ENCODE peak calls at places on chromosomes 1 and 21, in seven cellular contexts. One of them, this sample, is unnamed.

GRCh38 chr1:225451340-225451739 is 23.5 kb upstream of the LBR start:
- DNase-seq in right lobe of liver: no peak
- DNase-seq in GM12891: no peak
- DNase-seq in heart left ventricle: no peak
- DNase-seq in spleen: no peak
- DNase-seq in adrenal gland: no peak
- DNase-seq in GM12892: no peak
- DNase-seq in this sample: peak

GRCh38 chr1:116919802-116920201 is 10.1 kb downstream of the PTGFRN start:
- DNase-seq in right lobe of liver: no peak
- DNase-seq in GM12891: no peak
- DNase-seq in heart left ventricle: peak
- DNase-seq in spleen: no peak
- DNase-seq in adrenal gland: peak
- DNase-seq in GM12892: no peak
- DNase-seq in this sample: no peak

GRCh38 chr1:90836345-90836679 is 119.2 kb upstream of the BARHL2 start:
- DNase-seq in right lobe of liver: no peak
- DNase-seq in GM12891: no peak
- DNase-seq in heart left ventricle: no peak
- DNase-seq in spleen: no peak
- DNase-seq in adrenal gland: no peak
- DNase-seq in GM12892: no peak
- DNase-seq in this sample: no peak

GRCh38 chr1:64598100-64598571 is 128.2 kb downstream of the CACHD1 start:
- DNase-seq in right lobe of liver: no peak
- DNase-seq in GM12891: no peak
- DNase-seq in heart left ventricle: no peak
- DNase-seq in spleen: no peak
- DNase-seq in adrenal gland: no peak
- DNase-seq in GM12892: no peak
- DNase-seq in this sample: no peak

GRCh38 chr1:53792751-53793150 is 45.3 kb downstream of the NDC1 start:
- DNase-seq in right lobe of liver: no peak
- DNase-seq in GM12891: no peak
- DNase-seq in heart left ventricle: no peak
- DNase-seq in spleen: no peak
- DNase-seq in adrenal gland: no peak
- DNase-seq in GM12892: no peak
- DNase-seq in this sample: no peak

GRCh38 chr1:228830954-228831481 is 95.7 kb downstream of the RHOU start:
- DNase-seq in right lobe of liver: no peak
- DNase-seq in GM12891: no peak
- DNase-seq in heart left ventricle: no peak
- DNase-seq in spleen: no peak
- DNase-seq in adrenal gland: no peak
- DNase-seq in GM12892: peak
- DNase-seq in this sample: no peak

GRCh38 chr21:21007606-21008005 is 9.4 kb downstream of the NCAM2 start:
- DNase-seq in right lobe of liver: no peak
- DNase-seq in GM12891: no peak
- DNase-seq in heart left ventricle: no peak
- DNase-seq in spleen: no peak
- DNase-seq in adrenal gland: peak
- DNase-seq in GM12892: no peak
- DNase-seq in this sample: no peak

GRCh38 chr1:207805841-207806421 is 54.1 kb downstream of the CD46 start:
- DNase-seq in right lobe of liver: no peak
- DNase-seq in GM12891: no peak
- DNase-seq in heart left ventricle: peak
- DNase-seq in spleen: no peak
- DNase-seq in adrenal gland: peak
- DNase-seq in GM12892: no peak
- DNase-seq in this sample: peak

GRCh38 chr1:156582388-156583022 is 3.0 kb downstream of the TTC24 start:
- DNase-seq in right lobe of liver: no peak
- DNase-seq in GM12891: peak
- DNase-seq in heart left ventricle: no peak
- DNase-seq in spleen: no peak
- DNase-seq in adrenal gland: no peak
- DNase-seq in GM12892: no peak
- DNase-seq in this sample: no peak

GRCh38 chr1:85650645-85651044 is 57.6 kb downstream of the ZNHIT6 start:
- DNase-seq in right lobe of liver: no peak
- DNase-seq in GM12891: no peak
- DNase-seq in heart left ventricle: no peak
- DNase-seq in spleen: no peak
- DNase-seq in adrenal gland: no peak
- DNase-seq in GM12892: no peak
- DNase-seq in this sample: no peak

GRCh38 chr1:58841455-58841854 is 57.6 kb upstream of the JUN start:
- DNase-seq in right lobe of liver: no peak
- DNase-seq in GM12891: no peak
- DNase-seq in heart left ventricle: no peak
- DNase-seq in spleen: no peak
- DNase-seq in adrenal gland: no peak
- DNase-seq in GM12892: no peak
- DNase-seq in this sample: no peak

GRCh38 chr1:94772230-94772641 is 47.9 kb upstream of the SLC44A3 start:
- DNase-seq in right lobe of liver: no peak
- DNase-seq in GM12891: no peak
- DNase-seq in heart left ventricle: no peak
- DNase-seq in spleen: no peak
- DNase-seq in adrenal gland: no peak
- DNase-seq in GM12892: no peak
- DNase-seq in this sample: no peak

GRCh38 chr1:100921110-100921706 is 25.3 kb downstream of the SLC30A7 start:
- DNase-seq in right lobe of liver: no peak
- DNase-seq in GM12891: peak
- DNase-seq in heart left ventricle: no peak
- DNase-seq in spleen: no peak
- DNase-seq in adrenal gland: no peak
- DNase-seq in GM12892: no peak
- DNase-seq in this sample: peak

GRCh38 chr1:23915470-23915869 is 2.3 kb upstream of the CNR2 start:
- DNase-seq in right lobe of liver: peak
- DNase-seq in GM12891: no peak
- DNase-seq in heart left ventricle: no peak
- DNase-seq in spleen: no peak
- DNase-seq in adrenal gland: no peak
- DNase-seq in GM12892: no peak
- DNase-seq in this sample: no peak

DNA sequence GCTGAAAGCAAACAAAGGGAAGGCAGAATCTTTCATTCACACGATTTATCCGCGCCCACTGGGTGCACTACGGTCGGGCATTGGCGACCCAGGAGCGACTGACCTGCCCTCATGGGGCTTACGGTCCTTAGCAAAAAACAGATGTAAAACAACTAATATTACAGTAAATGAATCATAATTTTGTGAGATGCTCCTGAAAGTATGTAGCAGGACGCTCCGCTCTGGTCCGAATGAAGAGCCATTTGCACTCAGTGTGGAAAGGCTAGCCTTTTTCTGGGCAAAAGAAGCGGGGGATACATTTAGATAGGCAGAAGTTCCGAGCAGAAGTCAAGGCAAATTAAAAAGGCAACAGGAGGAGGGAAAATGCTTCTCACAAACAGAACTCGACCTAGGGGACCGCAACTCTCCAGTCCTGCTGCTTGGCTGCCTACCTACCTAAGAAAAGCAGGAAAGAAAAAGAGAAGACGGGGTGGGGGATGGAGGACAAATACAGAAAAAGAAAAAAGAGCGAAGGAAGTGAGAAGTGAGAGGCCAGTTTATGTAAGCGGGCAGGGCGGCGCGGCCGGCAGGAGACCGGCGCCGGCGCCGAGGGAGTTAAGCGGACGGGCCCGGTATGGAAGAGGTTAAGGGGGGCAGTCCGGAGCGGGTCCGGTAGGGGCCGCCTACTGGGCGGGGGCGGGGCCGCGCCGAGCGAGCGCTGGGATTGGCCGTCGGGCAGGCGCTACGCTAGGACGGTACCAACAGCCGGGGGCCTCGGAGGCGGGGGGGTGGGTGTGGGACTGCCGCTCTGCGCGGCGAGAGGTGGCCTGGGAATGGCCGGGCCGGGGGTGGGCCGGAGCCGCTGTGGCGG is at the start of gene FAM20B:
- DNase-seq in right lobe of liver: peak
- DNase-seq in GM12891: peak
- DNase-seq in heart left ventricle: peak
- DNase-seq in spleen: peak
- DNase-seq in adrenal gland: peak
- DNase-seq in GM12892: peak
- DNase-seq in this sample: peak
- TF ChIP-seq POLR2A in right lobe of liver: no peak
- TF ChIP-seq POLR2A in GM12891: no peak
- TF ChIP-seq POLR2A in heart left ventricle: no peak
- TF ChIP-seq POLR2A in spleen: no peak
- TF ChIP-seq POLR2A in adrenal gland: no peak
- TF ChIP-seq POLR2A in GM12892: no peak
- TF ChIP-seq POLR2A in this sample: no peak

GRCh38 chr1:166036092-166036491 is 130.7 kb downstream of the FAM78B start:
- DNase-seq in right lobe of liver: no peak
- DNase-seq in GM12891: no peak
- DNase-seq in heart left ventricle: no peak
- DNase-seq in spleen: no peak
- DNase-seq in adrenal gland: no peak
- DNase-seq in GM12892: no peak
- DNase-seq in this sample: no peak

GRCh38 chr1:166039805-166040204 is 127.0 kb downstream of the FAM78B start:
- DNase-seq in right lobe of liver: no peak
- DNase-seq in GM12891: no peak
- DNase-seq in heart left ventricle: no peak
- DNase-seq in spleen: no peak
- DNase-seq in adrenal gland: no peak
- DNase-seq in GM12892: no peak
- DNase-seq in this sample: no peak

GRCh38 chr1:166040635-166041034 is 126.2 kb downstream of the FAM78B start:
- DNase-seq in right lobe of liver: no peak
- DNase-seq in GM12891: no peak
- DNase-seq in heart left ventricle: no peak
- DNase-seq in spleen: no peak
- DNase-seq in adrenal gland: no peak
- DNase-seq in GM12892: no peak
- DNase-seq in this sample: no peak

GRCh38 chr1:166040223-166040622 is 126.6 kb downstream of the FAM78B start:
- DNase-seq in right lobe of liver: no peak
- DNase-seq in GM12891: no peak
- DNase-seq in heart left ventricle: no peak
- DNase-seq in spleen: no peak
- DNase-seq in adrenal gland: no peak
- DNase-seq in GM12892: no peak
- DNase-seq in this sample: no peak
- TF ChIP-seq POLR2A in right lobe of liver: no peak
- TF ChIP-seq POLR2A in GM12891: no peak
- TF ChIP-seq POLR2A in heart left ventricle: no peak
- TF ChIP-seq POLR2A in spleen: no peak
- TF ChIP-seq POLR2A in adrenal gland: no peak
- TF ChIP-seq POLR2A in GM12892: no peak
- TF ChIP-seq POLR2A in this sample: no peak

GRCh38 chr1:87052986-87053385 is 138.6 kb downstream of the HS2ST1 start:
- DNase-seq in right lobe of liver: no peak
- DNase-seq in GM12891: no peak
- DNase-seq in heart left ventricle: no peak
- DNase-seq in spleen: no peak
- DNase-seq in adrenal gland: no peak
- DNase-seq in GM12892: no peak
- DNase-seq in this sample: no peak
- TF ChIP-seq POLR2A in right lobe of liver: no peak
- TF ChIP-seq POLR2A in GM12891: no peak
- TF ChIP-seq POLR2A in heart left ventricle: no peak
- TF ChIP-seq POLR2A in spleen: no peak
- TF ChIP-seq POLR2A in adrenal gland: no peak
- TF ChIP-seq POLR2A in GM12892: no peak
- TF ChIP-seq POLR2A in this sample: no peak

GRCh38 chr1:174875306-174875705 is 124.4 kb upstream of the CACYBP start:
- DNase-seq in right lobe of liver: peak
- DNase-seq in GM12891: no peak
- DNase-seq in heart left ventricle: no peak
- DNase-seq in spleen: no peak
- DNase-seq in adrenal gland: peak
- DNase-seq in GM12892: no peak
- DNase-seq in this sample: no peak

GRCh38 chr1:174874337-174875053 is 125.3 kb upstream of the CACYBP start:
- DNase-seq in right lobe of liver: no peak
- DNase-seq in GM12891: no peak
- DNase-seq in heart left ventricle: no peak
- DNase-seq in spleen: no peak
- DNase-seq in adrenal gland: peak
- DNase-seq in GM12892: peak
- DNase-seq in this sample: no peak

GRCh38 chr1:174880171-174880570 is 119.6 kb upstream of the CACYBP start:
- DNase-seq in right lobe of liver: no peak
- DNase-seq in GM12891: no peak
- DNase-seq in heart left ventricle: no peak
- DNase-seq in spleen: no peak
- DNase-seq in adrenal gland: no peak
- DNase-seq in GM12892: no peak
- DNase-seq in this sample: no peak

GRCh38 chr1:174872615-174873058 is 127.1 kb upstream of the CACYBP start:
- DNase-seq in right lobe of liver: no peak
- DNase-seq in GM12891: no peak
- DNase-seq in heart left ventricle: no peak
- DNase-seq in spleen: no peak
- DNase-seq in adrenal gland: no peak
- DNase-seq in GM12892: no peak
- DNase-seq in this sample: no peak

DNA sequence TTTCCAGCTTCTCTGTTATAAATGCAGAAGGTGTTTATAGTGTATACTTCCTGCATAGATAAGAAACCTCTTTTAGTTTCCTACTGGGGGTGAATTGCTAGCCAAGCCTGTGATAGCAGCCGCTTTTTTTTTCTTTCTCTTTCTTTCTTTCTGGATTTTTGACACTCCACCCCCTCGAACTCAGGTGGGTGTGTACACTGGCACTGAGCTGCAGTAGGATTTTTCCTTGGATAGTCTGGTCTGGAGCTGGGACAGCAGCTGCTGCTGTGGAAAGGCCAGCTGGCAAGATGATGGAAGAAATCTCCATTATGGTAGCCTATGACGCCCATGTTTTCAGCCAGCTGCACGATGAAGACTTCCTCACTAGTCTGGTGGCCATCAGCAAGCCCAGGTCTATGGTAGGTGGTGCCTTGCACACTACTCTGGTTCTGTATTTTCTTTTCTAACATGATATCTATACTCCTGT is 122.5 kb upstream of the CACYBP start:
- DNase-seq in right lobe of liver: no peak
- DNase-seq in GM12891: no peak
- DNase-seq in heart left ventricle: no peak
- DNase-seq in spleen: no peak
- DNase-seq in adrenal gland: no peak
- DNase-seq in GM12892: no peak
- DNase-seq in this sample: no peak
- TF ChIP-seq POLR2A in right lobe of liver: no peak
- TF ChIP-seq POLR2A in GM12891: no peak
- TF ChIP-seq POLR2A in heart left ventricle: no peak
- TF ChIP-seq POLR2A in spleen: no peak
- TF ChIP-seq POLR2A in adrenal gland: no peak
- TF ChIP-seq POLR2A in GM12892: no peak
- TF ChIP-seq POLR2A in this sample: no peak